ENCODE peak calls at places on chromosome 1, in six cellular contexts. W is tibial nerve, O is lower lobe of right lung, A is transverse colon, Q is right atrium auricular region, Y is left ventricle myocardium inferior. F is an unnamed sample. For H3K4me1, the result is how much of the 10 kb centered on the place peaks cover.

GRCh38 chr1:30731806-30732276 is 8.5 kb upstream of the MATN1 start:
- DNase-seq in W (no peak), O (no peak), A (no peak), Q (no peak), Y (no peak), F (no peak)

GRCh38 chr1:150010388-150011115 is at the start of gene OTUD7B:
- DNase-seq in W (peak), O (peak), A (peak), Q (peak), Y (peak), F (peak)

GRCh38 chr1:232521660-232522059 is 108.3 kb downstream of the SIPA1L2 start:
- DNase-seq in W (no peak), O (no peak), A (no peak), Q (no peak), Y (no peak), F (no peak)

GRCh38 chr1:8789314-8790214 is 27.9 kb downstream of the RERE start:
- DNase-seq in W (no peak), O (no peak), A (no peak), Q (no peak), Y (no peak), F (no peak)

GRCh38 chr1:85125891-85126290 is 74.9 kb downstream of the SYDE2 start:
- DNase-seq in W (no peak), O (no peak), A (no peak), Q (no peak), Y (no peak), F (no peak)

GRCh38 chr1:116766616-116767469 is 12.6 kb downstream of the CD2 start:
- DNase-seq in W (no peak), O (no peak), A (no peak), Q (no peak), Y (no peak), F (no peak)

GRCh38 chr1:154863702-154864174 is 6.3 kb downstream of the KCNN3 start:
- DNase-seq in W (no peak), O (no peak), A (peak), Q (no peak), Y (no peak), F (no peak)

GRCh38 chr1:233916706-233917105 is 12.2 kb downstream of the SLC35F3 start:
- DNase-seq in W (no peak), O (no peak), A (no peak), Q (no peak), Y (no peak), F (no peak)

GRCh38 chr1:112359961-112360767 is 35.9 kb upstream of the CTTNBP2NL start:
- DNase-seq in W (peak), O (peak), A (peak), Q (peak), Y (peak), F (peak)

GRCh38 chr1:2356401-2356800 is 35.0 kb downstream of the MORN1 start:
- DNase-seq in W (no peak), O (peak), A (no peak), Q (no peak), Y (no peak), F (no peak)

GRCh38 chr1:54460861-54461382 is 54.7 kb upstream of the SSBP3 start:
- DNase-seq in W (no peak), O (no peak), A (no peak), Q (no peak), Y (no peak), F (no peak)

GRCh38 chr1:209398330-209398991 is 185.1 kb upstream of the CAMK1G start:
- DNase-seq in W (no peak), O (no peak), A (peak), Q (no peak), Y (no peak), F (no peak)

GRCh38 chr1:229087339-229087738 is 183.6 kb upstream of the RAB4A start:
- DNase-seq in W (no peak), O (no peak), A (no peak), Q (peak), Y (no peak), F (no peak)

GRCh38 chr1:230140221-230141001 is 73.4 kb downstream of the GALNT2 start:
- DNase-seq in W (peak), O (no peak), A (peak), Q (peak), Y (no peak), F (peak)

GRCh38 chr1:193421487-193421886 is 235.1 kb upstream of the B3GALT2 start:
- DNase-seq in W (no peak), O (no peak), A (no peak), Q (no peak), Y (no peak), F (no peak)

GRCh38 chr1:28112388-28113311 is 24.2 kb upstream of the EYA3 start:
- DNase-seq in W (peak), O (peak), A (peak), Q (peak), Y (no peak), F (peak)

GRCh38 chr1:241688940-241689368 is 36.9 kb downstream of the WDR64 start:
- DNase-seq in W (no peak), O (no peak), A (no peak), Q (no peak), Y (no peak), F (no peak)

GRCh38 chr1:215617979-215618378 is 50.9 kb downstream of the KCTD3 start:
- DNase-seq in W (no peak), O (no peak), A (no peak), Q (no peak), Y (no peak), F (no peak)

GRCh38 chr1:206761369-206761768 is 9.2 kb upstream of the IL19 start:
- DNase-seq in W (no peak), O (no peak), A (no peak), Q (no peak), Y (no peak), F (no peak)

GRCh38 chr1:30378991-30379581 is 344.3 kb downstream of the MATN1 start:
- DNase-seq in W (no peak), O (no peak), A (no peak), Q (no peak), Y (no peak), F (peak)

GRCh38 chr1:168572669-168573068 is 3.7 kb upstream of the XCL1 start:
- DNase-seq in W (no peak), O (no peak), A (no peak), Q (no peak), Y (no peak), F (no peak)

GRCh38 chr1:218460367-218460766 is 115.2 kb downstream of the TGFB2 start:
- DNase-seq in W (no peak), O (no peak), A (no peak), Q (no peak), Y (no peak), F (peak)

DNA sequence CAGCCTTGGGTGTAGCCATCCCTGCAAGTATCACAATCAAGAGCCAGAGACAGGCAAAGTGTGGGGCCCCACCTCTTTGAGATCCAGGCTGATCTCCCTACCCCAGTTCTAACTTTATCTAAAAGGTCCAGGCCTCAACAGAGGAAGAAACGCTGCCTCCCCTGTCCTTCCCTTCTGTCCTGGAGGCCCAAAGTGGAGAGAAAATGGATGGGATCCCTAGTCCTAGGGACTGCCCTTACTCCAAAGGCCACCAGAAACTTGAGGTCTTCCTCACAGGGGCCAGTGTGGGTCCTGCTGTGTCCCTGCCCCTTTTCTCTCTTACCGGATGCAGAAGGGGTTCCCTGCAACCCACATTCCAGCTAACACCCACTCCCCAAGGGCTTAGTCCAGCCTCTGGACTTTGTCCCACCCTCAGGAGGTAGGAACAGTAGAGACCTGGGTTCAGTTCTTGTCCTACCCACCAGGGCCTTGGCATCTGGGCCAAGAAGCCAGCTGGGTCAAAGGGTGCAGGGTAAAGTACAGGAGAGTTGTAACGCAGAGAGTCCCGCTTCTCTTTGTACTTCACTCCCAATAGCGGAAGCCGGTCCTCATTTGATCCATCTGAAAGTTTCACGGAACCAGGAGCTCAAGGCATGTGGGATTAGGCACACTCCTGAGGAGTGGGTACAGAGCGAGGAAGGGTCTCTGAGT is 1.9 kb downstream of the HDGF start:
- DNase-seq in W (no peak), O (peak), A (peak), Q (no peak), Y (no peak), F (no peak)
- H3K4me1 ChIP-seq in W (half or more), O (half or more), A (under half), Q (under half), Y (half or more), F (half or more)

GRCh38 chr1:6483761-6484117 is 7.7 kb downstream of the PLEKHG5 start:
- DNase-seq in W (no peak), O (no peak), A (no peak), Q (no peak), Y (no peak), F (no peak)

GRCh38 chr1:6485937-6486250 is 5.6 kb downstream of the PLEKHG5 start:
- DNase-seq in W (no peak), O (no peak), A (no peak), Q (no peak), Y (no peak), F (no peak)

GRCh38 chr1:6485140-6485936 is 6.1 kb downstream of the PLEKHG5 start:
- DNase-seq in W (no peak), O (no peak), A (no peak), Q (no peak), Y (no peak), F (no peak)

GRCh38 chr1:6483010-6483760 is 8.3 kb downstream of the PLEKHG5 start:
- DNase-seq in W (no peak), O (peak), A (peak), Q (no peak), Y (no peak), F (no peak)

DNA sequence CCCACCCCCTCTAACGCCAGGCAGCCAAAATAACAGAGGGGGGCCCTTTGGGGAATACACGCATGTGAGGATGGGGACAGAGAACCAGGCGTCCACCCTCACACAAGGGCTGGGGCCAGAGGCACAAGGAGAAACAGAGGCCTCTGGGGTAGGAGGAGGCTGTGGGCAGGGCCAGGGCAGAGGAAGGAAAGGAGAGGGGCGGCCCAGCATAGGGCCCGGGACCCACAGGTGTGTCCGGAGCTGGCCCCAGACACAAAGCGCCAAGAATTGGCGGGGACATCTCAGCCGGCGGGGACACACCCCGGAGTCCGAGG is 6.7 kb downstream of the PLEKHG5 start:
- DNase-seq in W (no peak), O (no peak), A (no peak), Q (no peak), Y (no peak), F (no peak)
- H3K4me3 ChIP-seq in W (peak), O (peak), A (peak), Q (peak), Y (peak), F (peak)

GRCh38 chr1:227945891-227946623 is 1.7 kb downstream of the WNT9A start:
- DNase-seq in W (no peak), O (peak), A (peak), Q (peak), Y (peak), F (peak)

GRCh38 chr1:227944931-227945890 is 2.5 kb downstream of the WNT9A start:
- DNase-seq in W (no peak), O (no peak), A (no peak), Q (peak), Y (no peak), F (peak)

GRCh38 chr1:227947425-227947677 is 381 bp downstream of the WNT9A start:
- DNase-seq in W (no peak), O (no peak), A (no peak), Q (no peak), Y (no peak), F (no peak)

GRCh38 chr1:227947678-227948492 is at the start of gene WNT9A:
- DNase-seq in W (no peak), O (no peak), A (peak), Q (peak), Y (peak), F (peak)

GRCh38 chr1:227946624-227947424 is 908 bp downstream of the WNT9A start:
- DNase-seq in W (peak), O (peak), A (peak), Q (peak), Y (peak), F (peak)
- H3K27ac ChIP-seq in W (peak), O (peak), A (peak), Q (peak), Y (peak), F (peak)

DNA sequence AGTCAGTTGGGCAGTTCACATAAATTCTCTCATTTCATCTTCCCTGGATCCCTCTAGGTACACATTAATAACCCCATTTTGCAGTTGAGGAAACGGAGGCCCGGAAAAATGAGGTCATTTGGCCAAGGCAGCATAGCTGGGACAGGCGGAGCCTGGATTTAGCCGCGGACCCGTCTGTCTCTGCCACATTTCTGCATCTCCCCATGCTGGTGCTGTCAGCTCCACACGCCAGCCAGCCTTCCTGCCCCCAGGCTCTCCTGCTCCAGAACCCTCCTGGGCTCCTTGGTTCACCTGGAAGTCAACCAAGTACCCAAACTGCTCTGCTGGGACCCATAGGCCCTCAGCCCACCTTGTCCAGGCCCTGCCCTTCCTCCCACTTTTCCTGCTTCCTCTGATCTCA is 7.6 kb downstream of the FOXO6 start:
- DNase-seq in W (no peak), O (no peak), A (no peak), Q (no peak), Y (no peak), F (no peak)
- H3K4me1 ChIP-seq in W (under half), O (under half), A (under half), Q (under half), Y (half or more), F (under half)

GRCh38 chr1:205321959-205322283 is 376 bp upstream of the NUAK2 start:
- DNase-seq in W (no peak), O (no peak), A (no peak), Q (no peak), Y (no peak), F (no peak)
- H3K4me3 ChIP-seq in W (peak), O (peak), A (peak), Q (peak), Y (peak), F (peak)

GRCh38 chr1:44820945-44821715 is 12.8 kb downstream of the BTBD19 start:
- DNase-seq in W (no peak), O (peak), A (no peak), Q (no peak), Y (no peak), F (no peak)
- H3K27ac ChIP-seq in W (peak), O (peak), A (peak), Q (peak), Y (peak), F (peak)

GRCh38 chr1:225460737-225461532 is 33.1 kb upstream of the LBR start:
- DNase-seq in W (no peak), O (no peak), A (no peak), Q (no peak), Y (no peak), F (no peak)

GRCh38 chr1:225460021-225460736 is 32.3 kb upstream of the LBR start:
- DNase-seq in W (no peak), O (no peak), A (peak), Q (no peak), Y (no peak), F (no peak)

GRCh38 chr1:225462714-225463574 is 35.1 kb upstream of the LBR start:
- DNase-seq in W (no peak), O (no peak), A (no peak), Q (no peak), Y (no peak), F (no peak)

GRCh38 chr1:225462429-225462713 is 34.5 kb upstream of the LBR start:
- DNase-seq in W (no peak), O (no peak), A (no peak), Q (no peak), Y (no peak), F (no peak)

GRCh38 chr1:225461533-225462428 is 33.9 kb upstream of the LBR start:
- DNase-seq in W (no peak), O (no peak), A (no peak), Q (no peak), Y (no peak), F (peak)
- H3K4me1 ChIP-seq in W (under half), O (under half), A (under half), Q (under half), Y (under half), F (under half)

GRCh38 chr1:212597495-212597894 is 11.1 kb upstream of the ATF3 start:
- DNase-seq in W (no peak), O (no peak), A (no peak), Q (no peak), Y (no peak), F (no peak)
- H3K4me3 ChIP-seq in W (no peak), O (no peak), A (no peak), Q (no peak), Y (no peak), F (no peak)

GRCh38 chr1:244614879-244615278 is 38.0 kb upstream of the DESI2 start:
- DNase-seq in W (no peak), O (no peak), A (no peak), Q (no peak), Y (no peak), F (no peak)
- H3K27ac ChIP-seq in W (no peak), O (peak), A (no peak), Q (no peak), Y (no peak), F (no peak)

GRCh38 chr1:12454406-12455391 is 163.3 kb downstream of the DHRS3 start:
- DNase-seq in W (peak), O (no peak), A (no peak), Q (no peak), Y (no peak), F (no peak)

GRCh38 chr1:12458571-12458970 is 159.4 kb downstream of the DHRS3 start:
- DNase-seq in W (no peak), O (no peak), A (no peak), Q (no peak), Y (no peak), F (no peak)

GRCh38 chr1:12460121-12460520 is 157.9 kb downstream of the DHRS3 start:
- DNase-seq in W (no peak), O (no peak), A (no peak), Q (no peak), Y (peak), F (no peak)

GRCh38 chr1:12457771-12458170 is 160.2 kb downstream of the DHRS3 start:
- DNase-seq in W (no peak), O (no peak), A (no peak), Q (no peak), Y (no peak), F (no peak)

DNA sequence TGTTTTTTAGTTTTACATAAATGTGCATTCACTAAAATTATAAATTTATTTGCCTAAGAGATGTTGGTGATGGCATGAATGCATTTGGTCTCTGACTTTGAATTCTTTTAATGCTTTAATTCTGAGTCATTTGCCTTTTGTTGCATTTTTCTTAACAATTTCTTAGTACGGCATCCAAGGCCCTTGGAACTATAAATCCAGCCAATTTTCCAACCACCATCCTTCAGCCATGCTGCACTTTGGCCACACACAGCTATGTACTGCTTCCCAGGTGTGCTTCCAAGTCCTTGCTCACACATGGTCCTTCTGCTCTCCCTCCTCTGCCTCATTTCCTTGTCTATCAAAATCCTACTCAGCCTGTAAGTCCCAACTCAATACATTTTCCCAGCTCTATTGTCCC is 161.0 kb downstream of the DHRS3 start:
- DNase-seq in W (no peak), O (no peak), A (no peak), Q (no peak), Y (no peak), F (no peak)
- H3K4me1 ChIP-seq in W (half or more), O (half or more), A (under half), Q (under half), Y (half or more), F (under half)

F was measured in testis.